ENCODE peak calls at places on chromosomes 4 and X, in ten cellular contexts. X is kidney; Q is aorta; U is right lobe of liver; S is tibial nerve; O is H1; Y is CD8-positive, alpha-beta memory T cell; V is DND-41; B is hepatocyte; E is CD4-positive, alpha-beta memory T cell. C is an unnamed sample.

GRCh38 chr4:183444953-183445543 is 612 bp downstream of the CDKN2AIP start:
- DNase-seq in E (no peak), Q (peak; percentile 65), B (no peak), X (peak; percentile 87), U (peak; percentile 60), O (no peak), V (peak; percentile 60), S (peak; percentile 7), Y (no peak), C (no peak)

GRCh38 chr4:183905593-183906485 is 732 bp downstream of the STOX2 start:
- DNase-seq in V (no peak), S (peak; percentile 15), Y (no peak), Q (peak; percentile 51), X (no peak), E (no peak), B (peak; percentile 50), O (peak; percentile 86), U (peak; percentile 56), C (peak; percentile 19)

GRCh38 chr4:107315584-107315983 is 279.5 kb upstream of the DKK2 start:
- DNase-seq in V (no peak), B (no peak), Q (no peak), U (no peak), S (no peak), E (no peak), O (no peak), Y (no peak), X (no peak), C (no peak)

GRCh38 chr4:151287409-151287808 is 10.4 kb downstream of the PRSS48 start:
- DNase-seq in X (no peak), O (no peak), V (no peak), S (no peak), E (no peak), Q (no peak), U (no peak), Y (no peak), B (no peak), C (no peak)

GRCh38 chrX:37553476-37553875 is 18.0 kb upstream of the LANCL3 start:
- DNase-seq in Q (no peak), U (no peak), O (no peak), B (no peak), V (no peak), E (no peak), X (no peak), S (no peak), Y (no peak), C (no peak)

GRCh38 chrX:13372203-13372980 is 52.5 kb upstream of the ATXN3L start:
- DNase-seq in Q (no peak), Y (no peak), X (no peak), B (no peak), E (no peak), O (no peak), U (no peak), V (no peak), S (no peak), C (no peak)

GRCh38 chr4:168449740-168450442 is 30.4 kb downstream of the DDX60L start:
- DNase-seq in S (peak; percentile 22), B (no peak), U (no peak), X (no peak), O (no peak), Y (no peak), Q (no peak), V (no peak), E (peak; percentile 27), C (peak; percentile 50)

GRCh38 chr4:105306158-105306781 is 159.6 kb downstream of the TET2 start:
- DNase-seq in V (no peak), S (no peak), B (no peak), Y (no peak), X (no peak), E (peak; percentile 50), Q (peak; percentile 35), U (no peak), O (no peak), C (no peak)

GRCh38 chrX:138849521-138849920 is 138.0 kb upstream of the FGF13 start:
- DNase-seq in O (no peak), V (no peak), X (no peak), E (no peak), Q (no peak), U (no peak), S (no peak), Y (no peak), B (no peak), C (no peak)

GRCh38 chr4:73127839-73128448 is 58.4 kb upstream of the COX18 start:
- DNase-seq in S (no peak), Q (no peak), U (no peak), X (no peak), B (peak; percentile 35), V (no peak), Y (no peak), O (no peak), E (peak; percentile 25), C (no peak)

GRCh38 chr4:128229458-128229805 is 58.2 kb downstream of the PGRMC2 start:
- DNase-seq in U (no peak), X (no peak), E (no peak), V (no peak), O (no peak), Y (no peak), Q (no peak), S (no peak), B (no peak), C (no peak)

GRCh38 chr4:98521486-98521885 is 136.9 kb downstream of the TSPAN5 start:
- DNase-seq in V (no peak), S (no peak), U (no peak), O (no peak), Y (no peak), E (no peak), B (no peak), Q (no peak), X (no peak), C (no peak)
- H3K4me1 ChIP-seq in V (peaks cover 8% of the 10 kb centered on the region), S (no peaks in the 10 kb centered on the region), U (no peaks in the 10 kb centered on the region), O (peaks cover 7% of the 10 kb centered on the region), Y (peaks cover 5% of the 10 kb centered on the region), E (peaks cover 24% of the 10 kb centered on the region), B (peaks cover 18% of the 10 kb centered on the region), Q (no peaks in the 10 kb centered on the region), X (no peaks in the 10 kb centered on the region), C (peaks cover 5% of the 10 kb centered on the region)

GRCh38 chrX:74300869-74301268 is 3.1 kb upstream of the ZCCHC13 start:
- DNase-seq in Y (no peak), X (no peak), O (no peak), E (no peak), B (no peak), S (no peak), Q (no peak), V (no peak), U (no peak), C (no peak)

GRCh38 chrX:74293343-74293946 is 10.5 kb upstream of the ZCCHC13 start:
- DNase-seq in E (peak; percentile 71), Q (peak; percentile 88), V (peak; percentile 73), O (no peak), B (peak; percentile 83), X (peak; percentile 92), Y (peak; percentile 55), S (peak; percentile 55), U (peak; percentile 84), C (peak; percentile 77)

GRCh38 chrX:74291964-74292891 is 11.8 kb upstream of the ZCCHC13 start:
- DNase-seq in E (peak; percentile 88), V (peak; percentile 86), O (peak; percentile 71), B (peak; percentile 92), Y (peak; percentile 75), S (peak; percentile 84), X (peak; percentile 94), U (peak; percentile 87), Q (peak; percentile 93), C (peak; percentile 87)

GRCh38 chrX:74295102-74295501 is 8.9 kb upstream of the ZCCHC13 start:
- DNase-seq in X (no peak), U (no peak), O (no peak), E (no peak), Y (no peak), V (no peak), B (no peak), Q (no peak), S (no peak), C (no peak)

DNA sequence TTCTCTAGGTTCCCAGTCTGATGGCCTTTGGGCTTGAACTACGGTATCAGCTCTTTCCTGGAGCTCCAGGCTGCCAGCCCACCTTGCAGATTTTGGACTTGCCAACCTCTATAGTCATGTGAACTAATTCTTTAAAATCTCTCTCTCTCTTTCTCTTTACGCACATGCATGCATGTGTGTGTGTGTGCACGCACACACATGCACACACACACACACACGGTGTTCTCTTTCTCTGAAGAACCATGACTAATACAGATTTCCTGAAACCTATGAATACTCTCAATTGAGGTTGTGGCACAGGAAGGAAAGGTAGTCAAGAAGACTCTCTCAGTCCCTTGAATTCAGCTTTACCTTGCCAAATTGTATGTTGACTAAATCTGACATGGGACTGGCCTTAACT is 6.2 kb upstream of the ZCCHC13 start:
- DNase-seq in V (no peak), Y (no peak), E (no peak), X (no peak), S (no peak), O (no peak), B (no peak), Q (no peak), U (no peak), C (no peak)
- H3K27ac ChIP-seq in V (no peak overlapping the region), Y (no peak overlapping the region), E (no peak overlapping the region), X (no peak overlapping the region), S (no peak overlapping the region), O (no peak overlapping the region), B (no peak overlapping the region), Q (no peak overlapping the region), U (no peak overlapping the region), C (no peak overlapping the region)

DNA sequence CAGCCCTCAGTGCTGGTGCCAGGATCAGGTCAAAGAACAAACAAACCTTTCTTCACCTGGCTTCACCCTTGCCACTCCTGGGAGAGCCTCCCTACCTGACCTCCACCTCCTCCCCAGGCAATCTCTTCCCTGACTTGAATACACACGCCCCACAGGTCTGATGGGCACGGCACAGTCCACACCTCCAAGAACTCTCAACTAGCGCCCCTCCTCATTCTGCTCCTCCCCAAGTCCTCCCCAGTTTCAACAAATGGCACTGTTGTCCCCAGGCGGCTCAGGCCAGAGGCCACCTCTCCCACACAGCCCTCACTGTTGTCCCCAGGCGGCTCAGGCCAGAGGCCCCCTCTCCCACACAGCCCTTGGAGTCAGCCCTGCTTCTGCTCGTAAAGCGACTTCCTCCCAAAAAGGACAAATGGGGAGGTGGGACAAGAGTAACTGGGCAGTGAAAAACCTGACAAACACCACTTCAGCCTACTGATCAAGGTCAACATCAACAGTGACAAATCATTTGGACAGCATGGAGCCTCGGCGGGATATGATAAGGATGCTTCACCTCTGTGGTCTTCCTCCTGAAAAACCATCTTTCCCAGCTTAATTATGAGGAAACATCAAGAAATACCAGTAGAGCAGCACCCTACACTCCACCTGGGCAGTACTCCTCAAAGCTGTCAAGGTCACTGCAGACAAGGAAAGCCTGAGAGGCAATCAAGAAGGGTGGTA is 2.9 kb downstream of the LETM1 start:
- DNase-seq in E (no peak), B (no peak), O (no peak), X (no peak), S (no peak), Q (no peak), Y (no peak), V (no peak), U (no peak), C (no peak)
- H3K4me1 ChIP-seq in E (peaks cover 47% of the 10 kb centered on the region), B (peaks cover 15% of the 10 kb centered on the region), O (peaks cover 14% of the 10 kb centered on the region), X (peaks cover 7% of the 10 kb centered on the region), S (peaks cover 41% of the 10 kb centered on the region), Q (no peaks in the 10 kb centered on the region), Y (peaks cover 17% of the 10 kb centered on the region), V (peaks cover 54% of the 10 kb centered on the region), U (no peaks in the 10 kb centered on the region), C (no peaks in the 10 kb centered on the region)

DNA sequence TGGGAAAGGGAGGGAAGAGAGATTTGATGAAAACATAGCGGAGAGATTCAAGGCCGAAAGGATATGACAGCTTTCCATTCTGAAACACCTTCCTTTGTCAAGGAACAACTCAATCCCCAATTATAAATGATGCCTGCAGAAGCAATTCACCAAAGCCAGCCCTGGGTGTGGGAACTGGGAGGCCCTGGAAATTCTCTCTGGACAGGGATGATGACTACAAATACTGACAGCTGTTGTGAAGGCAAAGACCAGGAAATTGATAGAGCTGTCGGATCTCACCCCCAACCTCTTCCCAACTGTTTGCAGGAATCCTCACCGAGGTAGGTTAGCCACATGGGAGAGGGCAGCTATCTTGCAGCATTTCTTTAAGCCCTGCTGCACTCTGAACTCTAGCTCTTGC is 54.3 kb downstream of the CCDC149 start:
- DNase-seq in S (no peak), U (no peak), V (no peak), Q (no peak), Y (no peak), O (no peak), E (no peak), B (no peak), X (no peak), C (no peak)
- H3K27ac ChIP-seq in S (peak overlapping the region; percentile 83), U (no peak overlapping the region), V (no peak overlapping the region), Q (peak overlapping the region; percentile 2), Y (no peak overlapping the region), O (no peak overlapping the region), E (no peak overlapping the region), B (no peak overlapping the region), X (no peak overlapping the region), C (peak overlapping the region; percentile 89)